ENCODE peak calls at places on chromosome 22, in five cellular contexts. M is pancreas, K is NB4, U is foreskin fibroblast, Q is astrocyte of the spinal cord. Y is an unnamed sample.

GRCh38 chr22:32996702-32997101 is 61.5 kb downstream of the SYN3 start:
- DNase-seq in M (no peak), K (no peak), U (peak; percentile 60), Q (no peak), Y (no peak)

GRCh38 chr22:37161442-37161841 is 11.7 kb upstream of the IL2RB start:
- DNase-seq in M (no peak), K (peak; percentile 37), U (no peak), Q (no peak), Y (no peak)

GRCh38 chr22:48739348-48740085 is 1088.2 kb downstream of the BRD1 start:
- DNase-seq in M (no peak), K (no peak), U (no peak), Q (no peak), Y (no peak)

GRCh38 chr22:26321469-26321913 is 107.6 kb upstream of the ASPHD2 start:
- DNase-seq in M (no peak), K (no peak), U (peak; percentile 91), Q (peak; percentile 31), Y (peak; percentile 69)

GRCh38 chr22:35910013-35910860 is 118.4 kb downstream of the RBFOX2 start:
- DNase-seq in M (no peak), K (no peak), U (peak; percentile 30), Q (peak; percentile 25), Y (no peak)

GRCh38 chr22:39959640-39960447 is at the start of gene TMA7B:
- DNase-seq in M (no peak), K (peak; percentile 71), U (peak; percentile 66), Q (peak; percentile 69), Y (no peak)

GRCh38 chr22:20964799-20965103 is 2.3 kb upstream of the AIFM3 start:
- DNase-seq in M (no peak), K (no peak), U (no peak), Q (no peak), Y (no peak)

GRCh38 chr22:22085702-22086500 is 103.3 kb upstream of the TOP3B start:
- DNase-seq in M (no peak), K (peak; percentile 19), U (peak; percentile 31), Q (no peak), Y (no peak)

GRCh38 chr22:19634576-19634975 is 79.7 kb upstream of the SEPTIN5 start:
- DNase-seq in M (no peak), K (no peak), U (no peak), Q (no peak), Y (no peak)

GRCh38 chr22:49968831-49969661 is 8.5 kb downstream of the PIM3 start:
- DNase-seq in M (peak; percentile 37), K (no peak), U (no peak), Q (no peak), Y (no peak)

GRCh38 chr22:44441401-44442185 is 56.4 kb downstream of the RTL6 start:
- DNase-seq in M (no peak), K (no peak), U (no peak), Q (no peak), Y (no peak)

GRCh38 chr22:43643362-43643761 is 168.7 kb downstream of the EFCAB6 start:
- DNase-seq in M (no peak), K (no peak), U (no peak), Q (no peak), Y (peak; percentile 58)

GRCh38 chr22:49627217-49628181 is 200.2 kb downstream of the BRD1 start:
- DNase-seq in M (no peak), K (peak; percentile 32), U (no peak), Q (no peak), Y (no peak)

GRCh38 chr22:33381531-33382406 is 323.6 kb upstream of the SYN3 start:
- DNase-seq in M (no peak), K (no peak), U (no peak), Q (no peak), Y (no peak)

GRCh38 chr22:27372969-27373670 is 428.4 kb downstream of the MN1 start:
- DNase-seq in M (peak; percentile 91), K (no peak), U (no peak), Q (no peak), Y (no peak)

GRCh38 chr22:42277988-42278776 is 7.7 kb upstream of the TCF20 start:
- DNase-seq in M (no peak), K (no peak), U (peak; percentile 53), Q (no peak), Y (peak; percentile 63)

GRCh38 chr22:38264322-38264843 is 8.4 kb downstream of the TMEM184B start:
- DNase-seq in M (no peak), K (peak; percentile 25), U (no peak), Q (no peak), Y (no peak)

GRCh38 chr22:42296381-42296853 is 26.0 kb upstream of the TCF20 start:
- DNase-seq in M (no peak), K (no peak), U (no peak), Q (no peak), Y (peak; percentile 69)

GRCh38 chr22:37454857-37455686 is 27.8 kb upstream of the ELFN2 start:
- DNase-seq in M (no peak), K (peak; percentile 55), U (peak; percentile 83), Q (peak; percentile 87), Y (no peak)

GRCh38 chr22:43345761-43346261 is 2.6 kb upstream of the SCUBE1 start:
- DNase-seq in M (no peak), K (peak; percentile 85), U (no peak), Q (no peak), Y (no peak)

GRCh38 chr22:21985214-21985613 is 2.6 kb upstream of the TOP3B start:
- DNase-seq in M (no peak), K (no peak), U (no peak), Q (no peak), Y (no peak)

GRCh38 chr22:37012262-37012904 is 6.9 kb downstream of the TST start:
- DNase-seq in M (peak; percentile 31), K (no peak), U (peak; percentile 25), Q (no peak), Y (no peak)

GRCh38 chr22:49724030-49724892 is 103.4 kb downstream of the BRD1 start:
- DNase-seq in M (no peak), K (no peak), U (no peak), Q (no peak), Y (no peak)

GRCh38 chr22:20036535-20037392 is 15.9 kb downstream of the TANGO2 start:
- DNase-seq in M (no peak), K (no peak), U (no peak), Q (no peak), Y (no peak)

GRCh38 chr22:36351921-36352774 is 35.6 kb downstream of the MYH9 start:
- DNase-seq in M (no peak), K (no peak), U (peak; percentile 52), Q (no peak), Y (no peak)

Y was measured in dorsolateral prefrontal cortex.